ENCODE peak calls at places on chromosomes 3 and 15, in four cellular contexts. S is OCI-LY7, R is upper lobe of right lung, O is cardiac muscle cell. A is an unnamed sample.

GRCh38 chr3:55247666-55248065 is 239.4 kb downstream of the WNT5A start:
- DNase-seq in S (no peak), O (no peak), R (no peak), A (no peak)

GRCh38 chr3:184553385-184553784 is 8.2 kb upstream of the EPHB3 start:
- DNase-seq in O (no peak), S (no peak), R (no peak), A (no peak)

GRCh38 chr3:100971776-100972175 is 21.4 kb downstream of the ABI3BP start:
- DNase-seq in S (no peak), O (no peak), R (no peak), A (no peak)

GRCh38 chr3:53196575-53197407 is 35.8 kb downstream of the PRKCD start:
- DNase-seq in S (peak; percentile 93), R (no peak), O (peak; percentile 22), A (no peak)

GRCh38 chr15:59879506-59879905 is 124.6 kb upstream of the FOXB1 start:
- DNase-seq in R (no peak), O (no peak), S (no peak), A (no peak)

GRCh38 chr3:182487048-182487447 is 306.3 kb upstream of the ATP11B start:
- DNase-seq in S (no peak), R (no peak), O (no peak), A (no peak)

GRCh38 chr3:47847801-47848518 is 45.0 kb downstream of the DHX30 start:
- DNase-seq in O (no peak), S (no peak), R (no peak), A (no peak)

GRCh38 chr15:58360421-58361090 is 71.2 kb upstream of the LIPC start:
- DNase-seq in O (no peak), S (no peak), R (no peak), A (no peak)

GRCh38 chr15:56320861-56321260 is 44.4 kb upstream of the TEX9 start:
- DNase-seq in S (no peak), R (no peak), O (no peak), A (no peak)

GRCh38 chr3:39147711-39148115 is 5.7 kb downstream of the CSRNP1 start:
- DNase-seq in R (no peak), O (no peak), S (peak; percentile 79), A (no peak)

GRCh38 chr3:166510382-166510781 is 673.2 kb upstream of the BCHE start:
- DNase-seq in R (no peak), O (no peak), S (no peak), A (no peak)

GRCh38 chr15:52112203-52112750 is 298 bp downstream of the BCL2L10 start:
- DNase-seq in S (no peak), R (peak; percentile 73), O (peak; percentile 22), A (peak; percentile 48)

GRCh38 chr3:157594413-157594812 is 91.2 kb upstream of the VEPH1 start:
- DNase-seq in S (no peak), R (no peak), O (no peak), A (no peak)

GRCh38 chr3:45923755-45924154 is 19.5 kb upstream of the CXCR6 start:
- DNase-seq in R (no peak), O (no peak), S (no peak), A (no peak)

GRCh38 chr3:69553888-69554287 is 168.0 kb upstream of the FRMD4B start:
- DNase-seq in S (no peak), O (peak; percentile 17), R (no peak), A (no peak)

GRCh38 chr3:172908871-172909270 is 158.3 kb downstream of the ECT2 start:
- DNase-seq in R (no peak), O (no peak), S (no peak), A (no peak)

GRCh38 chr15:100772478-100773378 is 106.9 kb upstream of the ALDH1A3 start:
- DNase-seq in O (no peak), S (no peak), R (no peak), A (no peak)

GRCh38 chr15:60612400-60613048 is 133.6 kb upstream of the ICE2 start:
- DNase-seq in R (no peak), O (peak; percentile 46), S (no peak), A (no peak)

GRCh38 chr3:14563946-14564539 is 23.9 kb upstream of the GRIP2 start:
- DNase-seq in R (no peak), O (no peak), S (no peak), A (no peak)

GRCh38 chr3:43363621-43364266 is 77.4 kb downstream of the SNRK start:
- DNase-seq in S (no peak), O (no peak), R (no peak), A (no peak)

GRCh38 chr3:130702985-130703384 is 43.6 kb downstream of the PIK3R4 start:
- DNase-seq in R (no peak), O (peak; percentile 46), S (no peak), A (no peak)

GRCh38 chr3:160413613-160414248 is 14.3 kb downstream of the SMC4 start:
- DNase-seq in O (peak; percentile 76), R (no peak), S (peak; percentile 76), A (peak; percentile 47)

GRCh38 chr15:49286649-49287394 is 116.8 kb downstream of the GALK2 start:
- DNase-seq in R (no peak), O (no peak), S (no peak), A (no peak)

GRCh38 chr3:174186339-174186984 is 672.7 kb upstream of the NAALADL2 start:
- DNase-seq in O (no peak), S (no peak), R (no peak), A (no peak)

GRCh38 chr3:186070123-186070522 is 38.8 kb downstream of the ETV5 start:
- DNase-seq in R (no peak), O (no peak), S (no peak), A (no peak)

GRCh38 chr3:129324855-129325254 is 46.2 kb downstream of the HMCES start:
- DNase-seq in O (no peak), S (no peak), R (no peak), A (no peak)

GRCh38 chr15:36334059-36334458 is 245.4 kb upstream of the CDIN1 start:
- DNase-seq in S (no peak), R (no peak), O (peak; percentile 39), A (no peak)

GRCh38 chr15:28262438-28262837 is 59.5 kb downstream of the HERC2 start:
- DNase-seq in R (no peak), S (no peak), O (no peak), A (no peak)

GRCh38 chr3:87228316-87228715 is 1.2 kb downstream of the CHMP2B start:
- DNase-seq in S (no peak), O (no peak), R (no peak), A (no peak)

GRCh38 chr3:70248856-70249255 is 63.6 kb downstream of the MDFIC2 start:
- DNase-seq in R (no peak), S (no peak), O (no peak), A (no peak)

GRCh38 chr3:9916346-9916733 is 558 bp upstream of the IL17RC start:
- DNase-seq in R (no peak), S (no peak), O (no peak), A (peak; percentile 22)

GRCh38 chr3:87206070-87206469 is 21.0 kb upstream of the CHMP2B start:
- DNase-seq in R (no peak), O (no peak), S (no peak), A (no peak)

DNA sequence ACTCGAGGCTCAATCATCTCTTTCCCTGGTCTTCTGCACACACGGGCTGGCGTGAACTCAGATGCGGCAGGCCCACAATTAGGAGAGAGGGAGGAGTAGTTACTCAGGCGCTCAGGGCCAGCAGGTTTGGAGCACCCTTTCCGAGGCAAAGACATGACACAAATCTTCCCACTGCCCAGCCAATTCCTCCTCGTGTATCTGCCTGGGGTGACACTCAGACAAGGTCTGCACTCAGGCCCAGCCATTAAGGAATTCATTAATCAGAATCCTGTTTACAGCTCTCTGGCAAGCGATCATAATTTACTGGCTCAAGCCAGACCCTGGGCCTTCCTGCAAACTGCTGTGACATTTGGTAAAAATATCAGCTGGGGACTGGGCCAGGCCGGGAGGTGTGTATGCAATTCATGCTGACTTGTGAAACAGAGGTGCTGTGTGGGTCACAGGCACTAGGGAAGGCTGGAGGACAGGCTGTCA is 68.1 kb upstream of the TLE3 start:
- DNase-seq in S (no peak), O (no peak), R (peak; percentile 50), A (peak; percentile 91)
- H3K27ac ChIP-seq in S (no peak overlapping the region), O (no peak overlapping the region), R (no peak overlapping the region), A (peak overlapping the region; percentile 74)

GRCh38 chr15:25051399-25052154 is 96.8 kb downstream of the SNRPN start:
- DNase-seq in R (peak; percentile 43), S (no peak), O (no peak), A (no peak)
- H3K9me3 ChIP-seq in R (peaks cover 92% of the 10 kb centered on the region), S (peaks cover 5% of the 10 kb centered on the region), O (peaks cover 7% of the 10 kb centered on the region), A (peaks cover 9% of the 10 kb centered on the region)

GRCh38 chr15:70726753-70727152 is 36.6 kb downstream of the UACA start:
- DNase-seq in R (no peak), O (peak; percentile 64), S (no peak), A (peak; percentile 57)

GRCh38 chr15:70723927-70724326 is 39.4 kb downstream of the UACA start:
- DNase-seq in R (no peak), S (no peak), O (no peak), A (no peak)

GRCh38 chr15:70722266-70723123 is 40.9 kb downstream of the UACA start:
- DNase-seq in R (no peak), O (peak; percentile 61), S (peak; percentile 45), A (no peak)

GRCh38 chr15:70720228-70721016 is 42.9 kb downstream of the UACA start:
- DNase-seq in R (no peak), S (no peak), O (no peak), A (peak; percentile 52)

DNA sequence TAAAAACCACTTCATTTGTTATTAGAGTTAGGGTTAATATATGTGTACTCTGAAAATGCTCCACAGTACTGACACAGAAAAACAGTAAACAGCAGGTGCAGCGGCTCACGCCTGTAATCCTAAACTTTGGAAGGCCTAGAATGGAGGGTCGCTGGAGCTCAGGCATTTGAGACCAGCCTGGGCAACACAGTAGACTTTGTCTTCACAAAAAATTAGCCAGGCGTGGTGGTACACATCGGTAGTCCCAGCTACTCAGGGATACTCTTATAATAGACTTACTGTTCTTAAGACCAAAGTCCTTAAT is 40.3 kb downstream of the UACA start:
- DNase-seq in R (no peak), S (no peak), O (no peak), A (peak; percentile 25)
- H3K27ac ChIP-seq in R (no peak overlapping the region), S (no peak overlapping the region), O (peak overlapping the region; percentile 14), A (no peak overlapping the region)

DNA sequence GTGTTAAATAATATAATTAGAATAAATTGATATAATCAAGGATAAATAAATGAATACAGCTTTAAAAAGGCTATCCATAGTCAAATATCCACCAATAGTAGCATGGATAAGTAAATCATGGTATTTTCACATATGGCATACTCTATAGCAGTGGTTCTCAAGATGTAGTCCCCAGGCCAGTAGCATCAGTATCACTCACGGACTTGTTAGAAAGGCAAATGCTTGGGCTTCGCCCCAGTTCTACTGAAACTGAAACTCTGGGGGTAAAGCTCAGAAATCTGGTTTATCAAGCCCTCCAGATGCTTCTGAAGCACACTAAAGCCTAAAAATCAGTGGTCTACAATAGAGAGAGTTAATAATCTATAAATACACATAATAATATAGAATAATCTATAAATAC is 261.6 kb upstream of the TTC14 start:
- DNase-seq in R (no peak), S (no peak), O (no peak), A (no peak)
- H3K9me3 ChIP-seq in R (no peaks in the 10 kb centered on the region), S (no peaks in the 10 kb centered on the region), O (no peaks in the 10 kb centered on the region), A (no peaks in the 10 kb centered on the region)

GRCh38 chr3:76487446-76487845 is 552.5 kb upstream of the ROBO2 start:
- DNase-seq in R (no peak), S (no peak), O (no peak), A (no peak)
- H3K27ac ChIP-seq in R (no peak overlapping the region), S (no peak overlapping the region), O (no peak overlapping the region), A (no peak overlapping the region)